ENCODE peak calls at places on chromosomes 4 and X, in five cellular contexts. N is CD8-positive, alpha-beta T cell; Z is foreskin fibroblast; L is GM06990; H is OCI-M1. O is an unnamed sample.

GRCh38 chr4:68124262-68124661 is 5.4 kb downstream of the TMPRSS11F start:
- DNase-seq in N (no peak), Z (no peak), L (no peak), H (no peak), O (no peak)

GRCh38 chrX:24294619-24295018 is 19.2 kb downstream of the SUPT20HL2 start:
- DNase-seq in N (no peak), Z (peak), L (no peak), H (peak), O (no peak)

GRCh38 chr4:98780111-98780549 is 121.7 kb upstream of the TSPAN5 start:
- DNase-seq in N (no peak), Z (peak), L (no peak), H (peak), O (no peak)

GRCh38 chr4:22688236-22688635 is 4.5 kb upstream of the GBA3 start:
- DNase-seq in N (no peak), Z (peak), L (no peak), H (no peak), O (no peak)

GRCh38 chrX:97215166-97215565 is 331.5 kb downstream of the RPA4 start:
- DNase-seq in N (no peak), Z (peak), L (no peak), H (no peak), O (no peak)

GRCh38 chrX:134677332-134677731 is 19.1 kb upstream of the PLAC1 start:
- DNase-seq in N (no peak), Z (no peak), L (no peak), H (no peak), O (no peak)

GRCh38 chr4:108926058-108926457 is 163.2 kb upstream of the ETNPPL start:
- DNase-seq in N (no peak), Z (peak), L (no peak), H (no peak), O (no peak)

GRCh38 chr4:81454498-81454897 is 17.2 kb downstream of the RASGEF1B start:
- DNase-seq in N (peak), Z (peak), L (no peak), H (no peak), O (no peak)

GRCh38 chr4:32135642-32136041 is 1415.5 kb downstream of the PCDH7 start:
- DNase-seq in N (no peak), Z (peak), L (no peak), H (no peak), O (no peak)

GRCh38 chrX:102154218-102154860 is 1.4 kb downstream of the BEX5 start:
- DNase-seq in N (no peak), Z (no peak), L (no peak), H (no peak), O (no peak)

GRCh38 chr4:6464842-6465588 is 7.4 kb downstream of the PPP2R2C start:
- DNase-seq in N (no peak), Z (no peak), L (no peak), H (no peak), O (no peak)

GRCh38 chr4:53963336-53963735 is 101.1 kb downstream of the CHIC2 start:
- DNase-seq in N (no peak), Z (no peak), L (no peak), H (no peak), O (no peak)

GRCh38 chr4:144295286-144295995 is 154.9 kb upstream of the GYPA start:
- DNase-seq in N (no peak), Z (no peak), L (no peak), H (no peak), O (no peak)

GRCh38 chrX:45134303-45134702 is 66.4 kb downstream of the DIPK2B start:
- DNase-seq in N (no peak), Z (no peak), L (no peak), H (peak), O (peak)

GRCh38 chrX:135737361-135738071 is 24.1 kb downstream of the CT45A1 start:
- DNase-seq in N (no peak), Z (no peak), L (no peak), H (no peak), O (no peak)

GRCh38 chrX:1493317-1493856 is 40.7 kb upstream of the ASMTL start:
- DNase-seq in N (no peak), Z (peak), L (no peak), H (no peak), O (no peak)

GRCh38 chr4:118969359-118969758 is 80.7 kb downstream of the SYNPO2 start:
- DNase-seq in N (no peak), Z (peak), L (no peak), H (peak), O (no peak)

GRCh38 chrX:4373777-4374176 is 660.3 kb upstream of the PRKX start:
- DNase-seq in N (no peak), Z (no peak), L (no peak), H (no peak), O (no peak)

GRCh38 chr4:108029321-108029720 is 39.6 kb downstream of the HADH start:
- DNase-seq in N (peak), Z (no peak), L (no peak), H (no peak), O (no peak)

GRCh38 chr4:20422398-20422797 is 170.7 kb downstream of the SLIT2 start:
- DNase-seq in N (no peak), Z (peak), L (no peak), H (peak), O (peak)

GRCh38 chr4:42501624-42502401 is 104.5 kb downstream of the SHISA3 start:
- DNase-seq in N (no peak), Z (no peak), L (no peak), H (no peak), O (no peak)

GRCh38 chrX:136204571-136204970 is 46.6 kb downstream of the MAP7D3 start:
- DNase-seq in N (no peak), Z (peak), L (no peak), H (no peak), O (no peak)

GRCh38 chr4:137961051-137961438 is 281.1 kb downstream of the SLC7A11 start:
- DNase-seq in N (no peak), Z (peak), L (no peak), H (no peak), O (no peak)

GRCh38 chrX:16067886-16068515 is 55.4 kb upstream of the GRPR start:
- DNase-seq in N (no peak), Z (no peak), L (peak), H (no peak), O (no peak)

GRCh38 chr4:173647902-173648301 is 117.9 kb upstream of the HAND2 start:
- DNase-seq in N (no peak), Z (no peak), L (no peak), H (no peak), O (no peak)

GRCh38 chr4:155399974-155400697 is 23.4 kb upstream of the MAP9 start:
- DNase-seq in N (no peak), Z (no peak), L (no peak), H (no peak), O (no peak)

GRCh38 chr4:104352211-104352610 is 142.5 kb downstream of the CXXC4 start:
- DNase-seq in N (no peak), Z (no peak), L (no peak), H (peak), O (no peak)